ENCODE peak calls at places on chromosomes 4 and X, in eight cellular contexts. G is choroid plexus epithelial cell; O is activated CD4-positive, alpha-beta T cell treated with anti-CD3 and anti-CD28 coated beads, Interleukin-2, amount 50 U/mL, for 24 hours; X is activated T-cell treated with anti-CD3 and anti-CD28 coated beads, Interleukin-2, amount 50 U/mL, for 72 hours; V is activated naive CD8-positive, alpha-beta T cell treated with anti-CD3 and anti-CD28 coated beads for 36 hours; J is GM06990; P is CD8-positive, alpha-beta memory T cell; M is BJ. H is an unnamed sample.

GRCh38 chrX:131907488-131908314 is 115.4 kb upstream of the STK26 start:
- DNase-seq in G (no peak), O (no peak), X (no peak), V (no peak), J (no peak), P (no peak), M (no peak), H (no peak)

GRCh38 chrX:84469226-84469625 is 33.0 kb downstream of the HDX start:
- DNase-seq in G (peak), O (no peak), X (no peak), V (no peak), J (no peak), P (no peak), M (no peak), H (peak)

GRCh38 chr4:100819505-100819904 is 301.7 kb upstream of the EMCN start:
- DNase-seq in G (no peak), O (no peak), X (no peak), V (no peak), J (no peak), P (no peak), M (no peak), H (no peak)

GRCh38 chrX:153303276-153304262 is 18.0 kb downstream of the PNMA6F start:
- DNase-seq in G (no peak), O (no peak), X (no peak), V (no peak), J (no peak), P (no peak), M (no peak), H (no peak)

GRCh38 chr4:81499840-81500239 is 28.1 kb upstream of the RASGEF1B start:
- DNase-seq in G (no peak), O (no peak), X (no peak), V (no peak), J (no peak), P (no peak), M (no peak), H (no peak)

GRCh38 chr4:140065393-140065792 is 88.6 kb downstream of the MAML3 start:
- DNase-seq in G (no peak), O (no peak), X (no peak), V (no peak), J (no peak), P (no peak), M (no peak), H (no peak)

GRCh38 chrX:37800762-37801161 is 20.9 kb downstream of the CYBB start:
- DNase-seq in G (peak), O (no peak), X (no peak), V (no peak), J (no peak), P (no peak), M (no peak), H (no peak)

GRCh38 chrX:21528076-21528475 is 130.1 kb downstream of the KLHL34 start:
- DNase-seq in G (peak), O (no peak), X (no peak), V (no peak), J (no peak), P (no peak), M (peak), H (peak)

GRCh38 chr4:80331693-80332092 is 3.8 kb upstream of the CFAP299 start:
- DNase-seq in G (no peak), O (no peak), X (no peak), V (no peak), J (no peak), P (no peak), M (no peak), H (no peak)

GRCh38 chr4:74934016-74934821 is 1.3 kb downstream of the PARM1 start:
- DNase-seq in G (peak), O (no peak), X (no peak), V (no peak), J (peak), P (no peak), M (no peak), H (peak)

GRCh38 chrX:154730271-154730883 is 20.5 kb downstream of the GAB3 start:
- DNase-seq in G (peak), O (no peak), X (no peak), V (no peak), J (no peak), P (no peak), M (no peak), H (peak)

GRCh38 chrX:68989456-68989855 is 160.6 kb downstream of the EFNB1 start:
- DNase-seq in G (no peak), O (no peak), X (no peak), V (no peak), J (no peak), P (no peak), M (no peak), H (no peak)

GRCh38 chrX:148228521-148228920 is 247.4 kb downstream of the FMR1NB start:
- DNase-seq in G (no peak), O (no peak), X (no peak), V (no peak), J (no peak), P (no peak), M (no peak), H (no peak)

GRCh38 chrX:129617420-129617819 is 37.3 kb downstream of the APLN start:
- DNase-seq in G (no peak), O (no peak), X (no peak), V (no peak), J (no peak), P (no peak), M (no peak), H (no peak)

GRCh38 chrX:106976416-106976815 is 23.6 kb downstream of the MORC4 start:
- DNase-seq in G (no peak), O (no peak), X (no peak), V (no peak), J (no peak), P (no peak), M (no peak), H (no peak)

GRCh38 chr4:7335363-7336066 is 99.2 kb downstream of the PSAPL1 start:
- DNase-seq in G (peak), O (peak), X (peak), V (peak), J (peak), P (peak), M (no peak), H (no peak)

H was measured in iris pigment epithelial cell.